ENCODE peak calls at places on chromosome 3, in six cellular contexts. A is K562, Q is tibial artery, J is GM10248, T is HuH-7, Y is adrenal gland. E is an unnamed sample.

GRCh38 chr3:70358978-70359580 is 46.6 kb upstream of the MDFIC2 start:
- DNase-seq in A (peak), Q (no peak), J (no peak), T (no peak), Y (no peak), E (no peak)

GRCh38 chr3:66195347-66195783 is 25.4 kb upstream of the SLC25A26 start:
- DNase-seq in A (peak), Q (peak), J (peak), T (no peak), Y (no peak), E (no peak)

GRCh38 chr3:126108689-126109075 is 24.8 kb upstream of the SLC41A3 start:
- DNase-seq in A (no peak), Q (no peak), J (no peak), T (no peak), Y (no peak), E (no peak)

GRCh38 chr3:32482693-32483092 is 20.0 kb downstream of the CMTM6 start:
- DNase-seq in A (no peak), Q (no peak), J (no peak), T (no peak), Y (no peak), E (no peak)

GRCh38 chr3:143002083-143002712 is 828 bp downstream of the U2SURP start:
- DNase-seq in A (peak), Q (no peak), J (peak), T (peak), Y (no peak), E (no peak)

GRCh38 chr3:171446801-171447578 is 13.2 kb downstream of the TNIK start:
- DNase-seq in A (peak), Q (no peak), J (no peak), T (no peak), Y (peak), E (no peak)

GRCh38 chr3:108861401-108861800 is 38.8 kb downstream of the TRAT1 start:
- DNase-seq in A (no peak), Q (no peak), J (no peak), T (no peak), Y (no peak), E (no peak)

GRCh38 chr3:72161870-72162617 is 377.1 kb upstream of the PROK2 start:
- DNase-seq in A (no peak), Q (no peak), J (no peak), T (no peak), Y (peak), E (no peak)

GRCh38 chr3:128969993-128970740 is 23.7 kb downstream of the CFAP92 start:
- DNase-seq in A (peak), Q (no peak), J (peak), T (no peak), Y (peak), E (no peak)

GRCh38 chr3:85846940-85847339 is 888.2 kb downstream of the CADM2 start:
- DNase-seq in A (no peak), Q (no peak), J (no peak), T (no peak), Y (no peak), E (no peak)

GRCh38 chr3:195208631-195209030 is 62.3 kb downstream of the XXYLT1 start:
- DNase-seq in A (peak), Q (no peak), J (no peak), T (no peak), Y (no peak), E (no peak)

GRCh38 chr3:188489639-188490405 is 335.9 kb downstream of the LPP start:
- DNase-seq in A (no peak), Q (no peak), J (no peak), T (no peak), Y (no peak), E (no peak)

GRCh38 chr3:119669906-119670570 is 7.2 kb downstream of the COX17 start:
- DNase-seq in A (no peak), Q (no peak), J (no peak), T (no peak), Y (peak), E (no peak)

GRCh38 chr3:177478170-177478859 is 281.0 kb upstream of the TBL1XR1 start:
- DNase-seq in A (no peak), Q (peak), J (no peak), T (no peak), Y (no peak), E (peak)

GRCh38 chr3:192122832-192123594 is 604.3 kb downstream of the FGF12 start:
- DNase-seq in A (no peak), Q (no peak), J (peak), T (no peak), Y (no peak), E (no peak)

GRCh38 chr3:127775398-127776109 is 46.8 kb downstream of the MGLL start:
- DNase-seq in A (no peak), Q (peak), J (peak), T (peak), Y (peak), E (no peak)

GRCh38 chr3:128060473-128061381 is 8.5 kb downstream of the SEC61A1 start:
- DNase-seq in A (no peak), Q (no peak), J (no peak), T (no peak), Y (no peak), E (no peak)

GRCh38 chr3:47421741-47422649 is 41.2 kb downstream of the PTPN23 start:
- DNase-seq in A (no peak), Q (no peak), J (no peak), T (peak), Y (peak), E (no peak)

GRCh38 chr3:135008326-135008725 is 213.3 kb downstream of the EPHB1 start:
- DNase-seq in A (no peak), Q (no peak), J (no peak), T (no peak), Y (no peak), E (no peak)

GRCh38 chr3:145739926-145740325 is 421.1 kb downstream of the PLOD2 start:
- DNase-seq in A (no peak), Q (no peak), J (no peak), T (no peak), Y (no peak), E (no peak)

GRCh38 chr3:50320853-50321145 is 1.7 kb downstream of the HYAL2 start:
- DNase-seq in A (no peak), Q (no peak), J (no peak), T (no peak), Y (no peak), E (no peak)

GRCh38 chr3:196569003-196569516 is 600 bp downstream of the FBXO45 start:
- DNase-seq in A (peak), Q (no peak), J (peak), T (peak), Y (peak), E (no peak)

GRCh38 chr3:29011441-29011840 is 269.4 kb upstream of the RBMS3 start:
- DNase-seq in A (no peak), Q (no peak), J (no peak), T (no peak), Y (no peak), E (no peak)

GRCh38 chr3:134852893-134853351 is 57.9 kb downstream of the EPHB1 start:
- DNase-seq in A (no peak), Q (no peak), J (peak), T (no peak), Y (no peak), E (no peak)

GRCh38 chr3:128559486-128560225 is 66.7 kb upstream of the GATA2 start:
- DNase-seq in A (no peak), Q (peak), J (no peak), T (no peak), Y (no peak), E (no peak)

GRCh38 chr3:106518516-106518915 is 649.7 kb upstream of the CBLB start:
- DNase-seq in A (no peak), Q (no peak), J (no peak), T (no peak), Y (no peak), E (no peak)

GRCh38 chr3:168325684-168326083 is 230.0 kb upstream of the GOLIM4 start:
- DNase-seq in A (no peak), Q (no peak), J (no peak), T (no peak), Y (no peak), E (no peak)

GRCh38 chr3:122912772-122913538 is 114.6 kb downstream of the SEMA5B start:
- DNase-seq in A (no peak), Q (no peak), J (peak), T (no peak), Y (no peak), E (no peak)

GRCh38 chr3:181614878-181615277 is 96.8 kb upstream of the SOX2 start:
- DNase-seq in A (no peak), Q (no peak), J (no peak), T (no peak), Y (no peak), E (no peak)

GRCh38 chr3:149716984-149717383 is 35.3 kb downstream of the COMMD2 start:
- DNase-seq in A (no peak), Q (no peak), J (no peak), T (no peak), Y (no peak), E (no peak)

GRCh38 chr3:142649996-142650693 is 54.0 kb downstream of the PLS1 start:
- DNase-seq in A (no peak), Q (no peak), J (no peak), T (no peak), Y (no peak), E (no peak)

GRCh38 chr3:191237045-191237882 is 38.2 kb downstream of the OSTN start:
- DNase-seq in A (no peak), Q (no peak), J (no peak), T (no peak), Y (no peak), E (no peak)

GRCh38 chr3:180421711-180422110 is 180.3 kb upstream of the TTC14 start:
- DNase-seq in A (no peak), Q (no peak), J (no peak), T (no peak), Y (no peak), E (no peak)

GRCh38 chr3:46386206-46386605 is 15.5 kb downstream of the CCR5 start:
- DNase-seq in A (peak), Q (no peak), J (no peak), T (no peak), Y (no peak), E (no peak)

GRCh38 chr3:99365396-99365795 is 273.0 kb upstream of the COL8A1 start:
- DNase-seq in A (no peak), Q (no peak), J (no peak), T (no peak), Y (no peak), E (no peak)

GRCh38 chr3:86562095-86562494 is 428.9 kb downstream of the VGLL3 start:
- DNase-seq in A (no peak), Q (no peak), J (no peak), T (no peak), Y (no peak), E (no peak)

GRCh38 chr3:43892535-43892934 is 201.8 kb downstream of the ABHD5 start:
- DNase-seq in A (no peak), Q (no peak), J (peak), T (no peak), Y (no peak), E (no peak)

GRCh38 chr3:21715662-21716061 is 35.3 kb downstream of the ZNF385D start:
- DNase-seq in A (no peak), Q (no peak), J (no peak), T (no peak), Y (no peak), E (no peak)

E was measured in thoracic aorta.